ENCODE peak calls at places on chromosomes 3 and 15, in five cellular contexts. K is pancreas, A is D341Med, H is cerebellar cortex, J is GM12892. D is an unnamed sample.

GRCh38 chr15:92666780-92667179 is 11.2 kb upstream of the FAM174B start:
- DNase-seq in J (no peak), K (no peak), A (no peak), H (no peak), D (no peak)

GRCh38 chr3:71172951-71173350 is 410.6 kb downstream of the FOXP1 start:
- DNase-seq in A (no peak), J (no peak), H (no peak), K (no peak), D (no peak)

GRCh38 chr15:65409284-65409631 is 13.5 kb downstream of the IGDCC4 start:
- DNase-seq in A (no peak), J (no peak), K (no peak), H (no peak), D (no peak)

GRCh38 chr3:110413807-110414748 is 657.5 kb upstream of the NECTIN3 start:
- DNase-seq in K (no peak), A (no peak), J (no peak), H (no peak), D (no peak)

GRCh38 chr3:94626599-94626998 is 563.7 kb downstream of the NSUN3 start:
- DNase-seq in H (no peak), J (no peak), A (no peak), K (no peak), D (no peak)

GRCh38 chr3:120471643-120472042 is 20.9 kb upstream of the FSTL1 start:
- DNase-seq in J (no peak), H (no peak), K (no peak), A (no peak), D (no peak)

GRCh38 chr3:175111036-175111435 is 251.9 kb downstream of the NAALADL2 start:
- DNase-seq in H (no peak), A (no peak), K (no peak), J (no peak), D (no peak)

GRCh38 chr3:35908366-35909232 is 269.3 kb downstream of the ARPP21 start:
- DNase-seq in J (no peak), K (peak; percentile 58), A (peak; percentile 65), H (peak; percentile 91), D (peak; percentile 20)

GRCh38 chr3:138935864-138936762 is 10.8 kb downstream of the FOXL2 start:
- DNase-seq in H (peak; percentile 58), A (peak; percentile 95), J (peak; percentile 88), K (peak; percentile 83), D (peak; percentile 40)

GRCh38 chr15:40928975-40929729 is at the start of gene DLL4:
- DNase-seq in A (peak; percentile 83), K (peak; percentile 61), H (peak; percentile 68), J (no peak), D (peak; percentile 55)

GRCh38 chr3:23304424-23304823 is 101.3 kb downstream of the UBE2E2 start:
- DNase-seq in K (no peak), A (no peak), H (no peak), J (no peak), D (no peak)

GRCh38 chr3:190404715-190405114 is 16.8 kb downstream of the CLDN16 start:
- DNase-seq in A (no peak), J (no peak), K (no peak), H (no peak), D (no peak)

GRCh38 chr3:146283796-146284485 is 33.0 kb upstream of the PLSCR4 start:
- DNase-seq in A (no peak), J (no peak), H (no peak), K (no peak), D (no peak)

GRCh38 chr3:133562376-133562775 is 11.1 kb upstream of the CDV3 start:
- DNase-seq in J (no peak), K (no peak), A (no peak), H (no peak), D (no peak)

GRCh38 chr15:56817266-56817665 is 84.0 kb upstream of the ZNF280D start:
- DNase-seq in K (no peak), H (no peak), A (peak; percentile 33), J (no peak), D (no peak)

GRCh38 chr3:58260261-58260731 is 22.7 kb downstream of the ABHD6 start:
- DNase-seq in H (peak; percentile 87), J (no peak), K (no peak), A (no peak), D (no peak)

GRCh38 chr3:71478568-71478967 is 105.0 kb downstream of the FOXP1 start:
- DNase-seq in H (no peak), A (no peak), K (no peak), J (no peak), D (no peak)

GRCh38 chr15:80550910-80551265 is 144.2 kb upstream of the ABHD17C start:
- DNase-seq in J (no peak), K (no peak), H (no peak), A (no peak), D (no peak)

GRCh38 chr15:23416349-23417276 is 30.4 kb downstream of the GOLGA6L2 start:
- DNase-seq in H (no peak), J (no peak), A (no peak), K (no peak), D (no peak)

GRCh38 chr3:29318251-29318650 is 37.4 kb downstream of the RBMS3 start:
- DNase-seq in H (no peak), K (no peak), A (no peak), J (no peak), D (no peak)

GRCh38 chr15:98493966-98494511 is 154.3 kb upstream of the IGF1R start:
- DNase-seq in H (no peak), K (no peak), J (no peak), A (no peak), D (no peak)

GRCh38 chr3:47412453-47412756 is 31.6 kb downstream of the PTPN23 start:
- DNase-seq in J (no peak), A (peak; percentile 34), K (no peak), H (no peak), D (no peak)

GRCh38 chr3:171155122-171155700 is 128.7 kb upstream of the SLC2A2 start:
- DNase-seq in A (no peak), H (no peak), K (no peak), J (no peak), D (no peak)

GRCh38 chr3:79140718-79141117 is 627.1 kb downstream of the ROBO1 start:
- DNase-seq in K (no peak), A (no peak), H (no peak), J (no peak), D (no peak)

GRCh38 chr15:44314512-44314911 is 26.0 kb downstream of the GOLM2 start:
- DNase-seq in H (no peak), A (no peak), K (no peak), J (no peak), D (no peak)

GRCh38 chr3:84963137-84963536 is 4.3 kb downstream of the CADM2 start:
- DNase-seq in A (no peak), K (no peak), H (peak; percentile 63), J (no peak), D (no peak)

GRCh38 chr3:51705276-51706020 is 1.4 kb upstream of the GRM2 start:
- DNase-seq in J (no peak), K (no peak), H (no peak), A (no peak), D (no peak)

GRCh38 chr3:27171113-27171512 is 198.1 kb downstream of the NEK10 start:
- DNase-seq in J (no peak), A (no peak), H (no peak), K (no peak), D (no peak)